ENCODE peak calls at places on chromosomes 13 and 19, in four cellular contexts. R is OCI-LY7, D is AG09319, E is HCT116. F is an unnamed sample.
A peak's percentile ranks its signal among the peaks of the same experiment; 100 is the strongest.

GRCh38 chr19:41864374-41864773 is 4.3 kb downstream of the RPS19 start:
- DNase-seq in D (no peak), E (no peak), R (no peak), F (no peak)

GRCh38 chr13:71525004-71525403 is 342.0 kb downstream of the DACH1 start:
- DNase-seq in E (no peak), D (no peak), R (no peak), F (no peak)

GRCh38 chr13:103046676-103047075 is 19.5 kb downstream of the SLC10A2 start:
- DNase-seq in R (no peak), E (no peak), D (no peak), F (no peak)

GRCh38 chr19:49400034-49400433 is 12.0 kb downstream of the KASH5 start:
- DNase-seq in R (no peak), E (no peak), D (no peak), F (no peak)

GRCh38 chr13:66219493-66219892 is 1010.6 kb downstream of the PCDH9 start:
- DNase-seq in E (no peak), D (no peak), R (no peak), F (no peak)

GRCh38 chr19:30160996-30161655 is 211.1 kb upstream of the ZNF536 start:
- DNase-seq in D (no peak), R (no peak), E (no peak), F (no peak)

GRCh38 chr13:109985871-109986270 is 199.5 kb upstream of the IRS2 start:
- DNase-seq in R (no peak), E (no peak), D (no peak), F (no peak)

GRCh38 chr13:110106726-110107125 is 200.2 kb downstream of the COL4A1 start:
- DNase-seq in E (no peak), R (no peak), D (peak; percentile 22), F (no peak)

GRCh38 chr13:98228661-98229349 is 51.7 kb upstream of the RNF113B start:
- DNase-seq in D (peak; percentile 16), R (no peak), E (no peak), F (no peak)

GRCh38 chr19:18780631-18781030 is 10.5 kb downstream of the COMP start:
- DNase-seq in D (no peak), R (peak; percentile 40), E (no peak), F (no peak)

GRCh38 chr19:18290250-18291018 is 9.0 kb upstream of the JUND start:
- DNase-seq in R (no peak), D (no peak), E (no peak), F (peak; percentile 77)

GRCh38 chr19:2846180-2846935 is 5.1 kb downstream of the ZNF555 start:
- DNase-seq in R (no peak), D (no peak), E (no peak), F (no peak)

GRCh38 chr19:2840794-2841790 is at the start of gene ZNF555:
- DNase-seq in E (peak; percentile 98), D (peak; percentile 98), R (peak; percentile 100), F (peak; percentile 100)

GRCh38 chr19:2845107-2845506 is 3.8 kb downstream of the ZNF555 start:
- DNase-seq in D (no peak), R (no peak), E (no peak), F (no peak)

GRCh38 chr19:2837430-2837829 is 3.8 kb upstream of the ZNF555 start:
- DNase-seq in E (no peak), R (no peak), D (no peak), F (no peak)

DNA sequence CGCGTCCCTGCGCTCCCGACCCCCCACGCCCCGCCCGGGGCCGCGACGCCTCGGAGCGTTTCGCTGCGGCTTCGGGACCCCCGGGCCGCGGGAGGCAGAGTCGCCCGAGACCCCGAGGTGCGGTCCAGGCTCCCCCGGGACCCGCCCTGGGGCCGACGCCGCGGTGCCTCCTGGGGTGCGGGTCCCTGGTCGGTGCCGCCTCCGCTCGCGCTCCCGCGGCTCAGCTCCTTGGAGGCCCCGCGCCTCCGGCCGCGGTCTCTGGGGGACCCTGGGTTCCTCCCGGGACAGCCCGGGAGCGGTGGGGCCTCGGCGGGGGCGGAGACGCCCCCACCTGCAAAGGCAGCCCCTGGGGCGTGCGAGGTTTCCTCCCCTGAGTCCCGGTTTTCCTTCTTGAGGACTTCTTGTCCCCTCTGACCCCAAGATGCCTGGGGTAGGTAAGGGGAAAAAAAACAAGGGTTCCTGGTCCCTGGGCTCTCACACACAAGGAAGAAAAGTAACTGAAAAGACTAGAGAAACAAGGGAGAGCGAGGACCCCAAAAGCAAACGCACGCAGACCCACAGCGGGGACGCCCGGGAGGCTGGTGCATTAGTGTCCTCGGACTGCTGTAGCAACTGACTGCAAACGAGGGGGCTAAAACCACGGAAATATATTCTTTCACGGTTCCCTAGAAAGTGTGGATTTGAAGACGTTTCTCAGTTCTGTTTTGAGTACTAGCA is 741 bp downstream of the ZNF555 start:
- DNase-seq in E (no peak), R (peak; percentile 27), D (no peak), F (no peak)
- TF ChIP-seq CTCF in E (no peak), R (no peak), D (no peak), F (no peak)

GRCh38 chr13:27405521-27406134 is 18.8 kb upstream of the GTF3A start:
- DNase-seq in R (no peak), D (no peak), E (no peak), F (no peak)
- TF ChIP-seq CTCF in R (no peak), D (no peak), E (no peak), F (no peak)

GRCh38 chr13:95117092-95117491 is 184.2 kb downstream of the ABCC4 start:
- DNase-seq in D (no peak), R (no peak), E (no peak), F (peak; percentile 39)
- TF ChIP-seq CTCF in D (no peak), R (no peak), E (no peak), F (no peak)

DNA sequence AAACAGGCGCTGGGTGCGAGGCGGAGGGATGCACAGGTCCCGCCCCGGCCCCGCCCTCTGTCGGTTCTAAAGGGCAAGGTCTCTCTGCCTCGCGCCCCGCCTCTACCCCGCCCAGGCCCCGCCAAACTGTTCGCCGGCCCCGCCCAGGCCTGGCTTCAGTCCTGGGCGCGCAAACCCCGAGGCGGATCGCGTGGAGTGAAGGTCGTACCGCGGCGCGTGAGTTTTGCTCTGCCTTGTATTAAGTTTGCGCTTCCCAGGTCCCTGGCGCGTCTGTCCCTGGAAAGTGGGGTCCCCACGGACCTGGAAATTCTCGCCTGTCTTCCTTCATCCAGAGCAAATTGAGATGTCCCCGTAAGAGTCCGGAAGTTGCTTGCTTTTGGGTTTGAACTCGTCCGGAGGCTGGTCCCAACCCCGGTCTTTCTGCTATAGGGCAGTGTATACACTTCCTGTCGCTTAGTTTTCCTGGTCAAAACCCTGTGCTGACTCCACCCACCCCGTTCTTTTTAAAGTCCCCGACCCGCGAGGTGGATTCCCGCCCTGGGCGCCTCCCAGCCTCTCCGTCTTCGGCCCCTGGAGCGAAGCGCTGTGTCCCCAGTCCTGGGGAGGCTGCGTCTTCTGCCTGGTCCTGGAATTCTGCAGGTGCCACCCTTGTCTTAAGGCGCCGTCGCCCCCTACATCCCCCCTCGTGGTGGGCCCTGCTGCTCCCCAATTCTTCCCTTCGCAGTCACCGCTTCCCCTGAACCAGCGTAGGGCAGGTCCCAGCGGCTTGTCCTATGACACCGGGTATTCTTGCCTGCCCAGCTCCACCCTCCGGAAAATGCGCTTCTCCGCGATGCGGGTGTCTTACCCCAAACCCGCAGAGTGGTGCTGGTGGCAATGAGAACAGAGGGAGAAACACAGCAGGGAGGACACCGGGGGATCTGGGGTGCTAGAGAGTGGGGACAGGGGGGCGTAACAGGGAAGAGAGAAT is 8.6 kb downstream of the ZNF808 start:
- DNase-seq in E (no peak), D (peak; percentile 20), R (peak; percentile 92), F (peak; percentile 86)
- TF ChIP-seq CTCF in E (no peak), D (no peak), R (no peak), F (no peak)